ENCODE peak calls at places on chromosomes 2 and 18, in nine cellular contexts. H is activated CD8-positive, alpha-beta memory T cell treated with anti-CD3 and anti-CD28 coated beads for 48 hours; T is B cell; U is HEK293T; B is GM06990; Q is ecto neural progenitor cell; I is islet precursor cell; W is stimulated activated CD4-positive, alpha-beta T cell treated with anti-CD3 and anti-CD28 coated beads, Interleukin-2, amount 100 ng/mL, for 48 hours; J is aorta. P is an unnamed sample.

GRCh38 chr18:40371673-40372072 is 1583.4 kb upstream of the PIK3C3 start:
- DNase-seq in H (no peak), I (no peak), U (no peak), Q (no peak), B (no peak), J (no peak), T (no peak), W (no peak), P (no peak)

GRCh38 chr18:59718108-59719057 is 21.2 kb upstream of the CCBE1 start:
- DNase-seq in U (no peak), W (no peak), T (no peak), J (no peak), H (no peak), I (peak), B (no peak), Q (no peak), P (no peak)

GRCh38 chr2:230441188-230441897 is 25.3 kb downstream of the SP100 start:
- DNase-seq in B (no peak), Q (no peak), I (no peak), T (no peak), W (no peak), U (no peak), J (no peak), H (no peak), P (no peak)

GRCh38 chr2:142286618-142287017 is 155.8 kb upstream of the LRP1B start:
- DNase-seq in J (no peak), I (peak), U (peak), B (no peak), T (no peak), W (no peak), Q (peak), H (no peak), P (no peak)

GRCh38 chr2:173355866-173356508 is 1.3 kb downstream of the CDCA7 start:
- DNase-seq in J (no peak), B (no peak), Q (no peak), U (no peak), H (no peak), W (peak), I (no peak), T (peak), P (no peak)

GRCh38 chr2:133561045-133561852 is 7.0 kb downstream of the NCKAP5 start:
- DNase-seq in Q (no peak), H (no peak), J (no peak), I (no peak), T (no peak), U (peak), W (no peak), B (no peak), P (no peak)

GRCh38 chr2:77649856-77650255 is 127.7 kb upstream of the LRRTM4 start:
- DNase-seq in B (no peak), Q (no peak), W (no peak), I (peak), U (no peak), T (no peak), J (no peak), H (no peak), P (no peak)

GRCh38 chr2:65724341-65724740 is 291.9 kb upstream of the SPRED2 start:
- DNase-seq in H (no peak), U (no peak), J (no peak), I (no peak), T (no peak), W (no peak), Q (no peak), B (no peak), P (no peak)

GRCh38 chr2:235330775-235331438 is 162.9 kb upstream of the AGAP1 start:
- DNase-seq in W (no peak), H (no peak), U (no peak), I (no peak), B (no peak), T (no peak), Q (no peak), J (no peak), P (no peak)

GRCh38 chr2:237723613-237724012 is 75.0 kb upstream of the RBM44 start:
- DNase-seq in U (no peak), B (no peak), W (no peak), T (no peak), I (peak), H (no peak), Q (peak), J (no peak), P (peak)

GRCh38 chr2:162127422-162127821 is 24.6 kb downstream of the GCG start:
- DNase-seq in H (no peak), Q (no peak), U (no peak), W (no peak), J (no peak), I (no peak), T (no peak), B (no peak), P (no peak)

GRCh38 chr18:77039196-77040140 is 93.1 kb downstream of the MBP start:
- DNase-seq in I (no peak), H (no peak), B (no peak), U (no peak), W (no peak), J (no peak), T (no peak), Q (no peak), P (no peak)

GRCh38 chr18:77056399-77057015 is 76.1 kb downstream of the MBP start:
- DNase-seq in Q (no peak), B (no peak), H (no peak), W (no peak), J (no peak), T (no peak), U (no peak), I (no peak), P (no peak)

GRCh38 chr2:160752475-160753330 is 259.1 kb upstream of the RBMS1 start:
- DNase-seq in W (no peak), I (peak), Q (no peak), H (no peak), U (no peak), J (no peak), B (no peak), T (no peak), P (no peak)